ENCODE peak calls at places on chromosomes 11 and 22, in six cellular contexts. Z is LoVo; A is activated CD8-positive, alpha-beta memory T cell treated with anti-CD3 and anti-CD28 coated beads for 1 hour; P is endothelial cell; U is stimulated activated CD4-positive, alpha-beta T cell treated with anti-CD3 and anti-CD28 coated beads, Interleukin-15, amount 100 ng/mL, for 1 hour; E is AG08396. O is an unnamed sample.

GRCh38 chr11:121625784-121626506 is 173.2 kb upstream of the SORL1-AS1 start:
- DNase-seq in Z (no peak), U (no peak), E (no peak), A (no peak), P (no peak), O (no peak)

GRCh38 chr11:108732395-108732794 is 67.5 kb downstream of the DDX10 start:
- DNase-seq in E (no peak), P (no peak), Z (no peak), U (no peak), A (no peak), O (no peak)

GRCh38 chr22:43234299-43234988 is 47.5 kb upstream of the TTLL12 start:
- DNase-seq in Z (no peak), E (no peak), A (no peak), P (no peak), U (no peak), O (peak)

GRCh38 chr22:23683545-23683944 is 7.3 kb upstream of the RGL4 start:
- DNase-seq in E (no peak), A (no peak), Z (no peak), U (no peak), P (no peak), O (no peak)

GRCh38 chr11:129815596-129816461 is at the start of gene TMEM45B:
- DNase-seq in Z (peak), U (no peak), E (no peak), P (peak), A (peak), O (peak)

GRCh38 chr22:42039271-42039670 is 31.3 kb downstream of the NAGA start:
- DNase-seq in A (no peak), Z (no peak), U (no peak), P (no peak), E (no peak), O (no peak)

GRCh38 chr11:14021738-14022137 is 59.2 kb downstream of the SPON1 start:
- DNase-seq in Z (no peak), A (no peak), U (no peak), P (no peak), E (no peak), O (no peak)

GRCh38 chr11:115317428-115318185 is 186.6 kb downstream of the CADM1 start:
- DNase-seq in U (no peak), A (no peak), P (no peak), E (no peak), Z (no peak), O (no peak)

GRCh38 chr11:813440-814096 is 3.8 kb downstream of the RPLP2 start:
- DNase-seq in U (no peak), A (no peak), E (no peak), P (no peak), Z (no peak), O (no peak)

O was measured in SK-N-DZ.